ENCODE peak calls at places on chromosomes 1 and 21, in seven cellular contexts. Z is uterus, K is stomach, P is H54, H is testis, L is A549, R is tibial nerve. M is an unnamed sample.

GRCh38 chr1:12157366-12158231 is 9.2 kb upstream of the TNFRSF1B start:
- DNase-seq in Z (no peak), K (no peak), P (no peak), H (no peak), L (no peak), R (no peak), M (no peak)

GRCh38 chr21:37681711-37682110 is 234.5 kb downstream of the KCNJ6 start:
- DNase-seq in Z (no peak), K (no peak), P (no peak), H (no peak), L (no peak), R (no peak), M (no peak)

GRCh38 chr1:106768077-106768476 is 288.4 kb upstream of the PRMT6 start:
- DNase-seq in Z (no peak), K (no peak), P (no peak), H (no peak), L (no peak), R (no peak), M (no peak)

GRCh38 chr1:70641868-70642267 is 230.8 kb downstream of the CTH start:
- DNase-seq in Z (no peak), K (no peak), P (no peak), H (no peak), L (no peak), R (no peak), M (no peak)

GRCh38 chr1:55056632-55056992 is 17.3 kb downstream of the PCSK9 start:
- DNase-seq in Z (no peak), K (peak), P (no peak), H (no peak), L (no peak), R (no peak), M (no peak)

GRCh38 chr1:94045465-94046056 is 75.4 kb downstream of the ABCA4 start:
- DNase-seq in Z (peak), K (peak), P (peak), H (peak), L (peak), R (peak), M (peak)

GRCh38 chr1:11918779-11919519 is 7.3 kb downstream of the KIAA2013 start:
- DNase-seq in Z (peak), K (no peak), P (peak), H (peak), L (peak), R (no peak), M (peak)

GRCh38 chr1:117699953-117700352 is 94.1 kb downstream of the TENT5C start:
- DNase-seq in Z (no peak), K (no peak), P (no peak), H (no peak), L (no peak), R (no peak), M (no peak)

GRCh38 chr1:178521241-178521640 is 8.3 kb downstream of the TEX35 start:
- DNase-seq in Z (no peak), K (no peak), P (no peak), H (no peak), L (no peak), R (no peak), M (no peak)

GRCh38 chr1:116738673-116739370 is 15.4 kb upstream of the CD2 start:
- DNase-seq in Z (no peak), K (no peak), P (no peak), H (no peak), L (no peak), R (no peak), M (no peak)

GRCh38 chr1:193884848-193885558 is 698.6 kb upstream of the B3GALT2 start:
- DNase-seq in Z (no peak), K (no peak), P (no peak), H (no peak), L (no peak), R (no peak), M (no peak)

GRCh38 chr1:44118682-44119081 is at the start of gene KLF17:
- DNase-seq in Z (no peak), K (no peak), P (no peak), H (no peak), L (no peak), R (no peak), M (no peak)

GRCh38 chr1:112793631-112794565 is 78.8 kb upstream of the PPM1J start:
- DNase-seq in Z (no peak), K (peak), P (no peak), H (peak), L (no peak), R (no peak), M (no peak)

GRCh38 chr1:110114784-110115183 is 2.5 kb downstream of the UBL4B start:
- DNase-seq in Z (no peak), K (no peak), P (no peak), H (peak), L (no peak), R (no peak), M (no peak)

GRCh38 chr1:198750081-198750480 is 111.2 kb downstream of the PTPRC start:
- DNase-seq in Z (no peak), K (no peak), P (no peak), H (no peak), L (no peak), R (no peak), M (no peak)

GRCh38 chr1:211320980-211321379 is 5.7 kb upstream of the TRAF5 start:
- DNase-seq in Z (no peak), K (no peak), P (no peak), H (no peak), L (no peak), R (no peak), M (no peak)

GRCh38 chr1:247054992-247055415 is 23.6 kb downstream of the ZNF670 start:
- DNase-seq in Z (peak), K (peak), P (no peak), H (peak), L (no peak), R (no peak), M (no peak)

GRCh38 chr1:226541631-226542622 is 6.6 kb upstream of the STUM start:
- DNase-seq in Z (no peak), K (peak), P (no peak), H (peak), L (no peak), R (no peak), M (peak)

GRCh38 chr1:212470059-212470458 is 37.3 kb downstream of the NENF start:
- DNase-seq in Z (peak), K (peak), P (peak), H (peak), L (peak), R (peak), M (peak)

GRCh38 chr1:183096351-183096750 is 73.1 kb downstream of the LAMC1 start:
- DNase-seq in Z (no peak), K (no peak), P (no peak), H (no peak), L (no peak), R (no peak), M (no peak)

GRCh38 chr1:198495635-198496034 is 44.8 kb downstream of the ATP6V1G3 start:
- DNase-seq in Z (no peak), K (no peak), P (no peak), H (no peak), L (no peak), R (no peak), M (no peak)

GRCh38 chr1:212344905-212345304 is 59.7 kb downstream of the PPP2R5A start:
- DNase-seq in Z (no peak), K (no peak), P (no peak), H (no peak), L (no peak), R (no peak), M (no peak)

GRCh38 chr1:211825990-211826389 is 4.6 kb downstream of the LPGAT1 start:
- DNase-seq in Z (no peak), K (no peak), P (peak), H (no peak), L (no peak), R (no peak), M (no peak)

GRCh38 chr1:242237051-242237450 is 238.2 kb upstream of the MAP1LC3C start:
- DNase-seq in Z (no peak), K (no peak), P (no peak), H (no peak), L (peak), R (no peak), M (no peak)

GRCh38 chr1:228996286-228996685 is 261.0 kb downstream of the RHOU start:
- DNase-seq in Z (no peak), K (no peak), P (no peak), H (peak), L (no peak), R (no peak), M (peak)

GRCh38 chr1:232950919-232951579 is 638 bp downstream of the NTPCR start:
- DNase-seq in Z (no peak), K (no peak), P (peak), H (peak), L (peak), R (no peak), M (no peak)

GRCh38 chr1:116372186-116372585 is 858 bp upstream of the ATP1A1 start:
- DNase-seq in Z (no peak), K (no peak), P (no peak), H (no peak), L (no peak), R (no peak), M (peak)

GRCh38 chr21:43370091-43370658 is 56.8 kb downstream of the SIK1 start:
- DNase-seq in Z (no peak), K (no peak), P (no peak), H (no peak), L (no peak), R (no peak), M (no peak)

GRCh38 chr1:224585051-224585450 is 31.1 kb upstream of the CNIH3 start:
- DNase-seq in Z (no peak), K (no peak), P (no peak), H (no peak), L (no peak), R (no peak), M (no peak)

GRCh38 chr1:145996433-145997155 is at the start of gene TXNIP:
- DNase-seq in Z (peak), K (peak), P (peak), H (peak), L (peak), R (peak), M (peak)

GRCh38 chr1:145995964-145996432 is 381 bp downstream of the TXNIP start:
- DNase-seq in Z (peak), K (peak), P (no peak), H (peak), L (no peak), R (no peak), M (no peak)

GRCh38 chr1:145997156-145998023 is 1.0 kb upstream of the TXNIP start:
- DNase-seq in Z (peak), K (peak), P (no peak), H (peak), L (no peak), R (no peak), M (no peak)

GRCh38 chr1:146001734-146002133 is 5.4 kb upstream of the TXNIP start:
- DNase-seq in Z (no peak), K (no peak), P (no peak), H (no peak), L (no peak), R (no peak), M (no peak)

GRCh38 chr1:145999321-146000024 is 3.1 kb upstream of the TXNIP start:
- DNase-seq in Z (peak), K (peak), P (no peak), H (no peak), L (no peak), R (no peak), M (peak)
- TF ChIP-seq POLR2A in Z (peak), K (no peak), P (no peak), H (no peak), L (no peak), R (peak), M (no peak)

GRCh38 chr1:41411229-41411628 is 50.0 kb downstream of the FOXO6 start:
- DNase-seq in Z (no peak), K (no peak), P (no peak), H (no peak), L (no peak), R (no peak), M (no peak)
- TF ChIP-seq POLR2A in Z (no peak), K (no peak), P (no peak), H (no peak), L (no peak), R (no peak), M (no peak)

GRCh38 chr1:7810395-7810794 is 26.3 kb downstream of the PER3 start:
- DNase-seq in Z (no peak), K (no peak), P (peak), H (no peak), L (peak), R (no peak), M (no peak)
- TF ChIP-seq POLR2A in Z (no peak), K (no peak), P (no peak), H (no peak), L (no peak), R (no peak), M (no peak)

DNA sequence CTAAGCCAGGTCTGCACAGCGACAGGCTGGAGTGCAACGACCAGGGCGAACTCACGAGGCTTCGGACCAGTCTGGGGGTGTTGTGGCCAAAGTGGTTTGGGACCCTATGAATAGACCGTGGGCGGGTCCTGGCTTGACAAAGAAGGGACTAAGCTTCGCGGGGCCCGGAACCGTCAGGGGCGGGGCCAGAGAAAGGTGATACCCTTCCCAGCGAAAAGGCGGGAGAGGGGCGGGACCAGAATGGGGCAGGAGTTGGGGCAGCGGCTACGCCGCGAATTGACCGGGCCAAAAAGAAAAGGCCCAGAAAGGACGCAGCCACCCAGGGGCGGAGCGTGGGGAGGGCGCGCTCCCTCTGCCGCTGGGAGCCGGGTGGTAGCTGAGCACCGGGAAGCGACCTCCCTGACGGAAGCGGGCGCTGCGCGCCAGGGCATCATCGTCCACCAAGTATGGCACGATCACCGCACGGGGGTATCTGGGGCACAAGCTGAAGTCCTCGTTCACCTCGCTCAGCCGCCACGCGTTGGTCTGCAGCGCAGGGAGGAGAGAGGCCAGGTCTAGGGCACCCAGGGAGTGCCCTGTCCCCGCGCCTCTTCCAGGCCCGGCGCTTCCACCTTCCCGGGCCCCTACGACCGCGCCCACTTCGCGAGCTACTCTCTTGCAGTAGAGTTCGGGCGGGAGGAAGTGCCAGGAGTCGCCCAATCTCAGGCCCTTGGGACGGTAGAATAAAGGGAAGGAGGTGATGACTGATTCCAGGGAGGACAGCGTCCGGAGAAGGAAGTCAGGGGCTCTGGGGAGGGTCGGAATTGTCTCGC is 6.7 kb upstream of the FAM167B start:
- DNase-seq in Z (peak), K (peak), P (no peak), H (peak), L (peak), R (peak), M (peak)
- TF ChIP-seq POLR2A in Z (peak), K (peak), P (no peak), H (peak), L (peak), R (peak), M (peak)

DNA sequence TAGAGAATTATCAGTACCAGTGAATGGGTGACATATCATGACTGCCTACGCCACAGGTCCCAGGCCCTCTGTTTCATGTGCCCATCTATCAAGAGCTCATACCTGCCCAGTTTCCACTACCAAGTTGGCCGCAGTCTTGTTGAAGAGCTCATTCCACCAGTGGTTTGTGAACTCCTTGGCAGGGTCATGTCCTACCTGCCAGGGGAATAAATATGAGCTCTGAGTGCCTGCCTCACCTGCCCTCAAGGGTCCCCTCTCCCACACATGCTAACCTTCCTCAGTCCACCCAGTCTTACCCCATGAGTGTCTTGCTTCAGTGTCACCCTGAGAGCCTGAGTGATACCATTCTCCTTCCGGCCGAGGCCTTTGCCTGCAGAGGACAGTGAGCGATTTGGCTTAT is 3.2 kb downstream of the GPATCH4 start:
- DNase-seq in Z (no peak), K (no peak), P (no peak), H (no peak), L (no peak), R (no peak), M (no peak)
- TF ChIP-seq POLR2A in Z (no peak), K (no peak), P (no peak), H (no peak), L (no peak), R (no peak), M (no peak)

DNA sequence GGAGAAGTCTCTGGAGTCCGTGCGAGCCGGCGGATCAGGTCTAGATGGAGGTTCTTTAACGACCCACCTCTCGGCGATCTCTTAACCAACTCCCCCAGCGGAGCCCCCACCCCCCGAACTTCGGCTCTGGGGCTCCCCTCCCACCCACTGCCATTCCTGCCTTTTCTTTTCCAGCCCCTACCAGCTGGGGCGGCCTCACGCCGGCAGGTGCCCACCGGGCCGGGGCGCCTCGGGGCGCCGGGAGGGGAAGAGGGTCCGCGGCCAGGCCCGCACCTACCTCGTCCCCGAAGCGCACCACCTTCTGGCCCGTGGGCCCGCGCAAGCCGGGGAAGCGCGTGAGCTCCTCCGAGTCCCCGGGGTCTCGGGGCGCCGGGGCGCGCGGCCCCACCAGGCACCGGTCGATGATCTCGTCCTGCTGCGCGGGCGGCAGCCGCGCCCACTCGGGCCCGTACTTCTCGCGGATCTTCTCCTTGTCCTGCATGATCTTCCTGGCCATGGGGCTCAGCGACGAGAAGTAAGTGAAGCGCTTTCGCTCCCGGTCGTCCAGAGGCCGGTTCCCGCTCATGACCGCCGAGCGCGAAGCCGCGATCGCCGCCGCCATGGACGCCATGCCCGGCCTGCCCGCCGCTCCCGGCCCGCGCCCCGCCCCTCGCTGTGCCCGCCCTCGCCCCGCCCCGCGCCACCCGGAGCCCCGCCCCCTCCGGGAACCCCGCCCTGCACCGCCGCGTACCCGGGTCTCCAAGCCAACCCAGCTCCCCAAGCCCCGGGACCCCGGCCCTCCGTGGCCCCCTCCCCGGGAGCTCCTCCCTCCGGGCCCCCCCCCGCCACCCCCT is at the start of gene C1orf198:
- DNase-seq in Z (peak), K (peak), P (peak), H (peak), L (peak), R (peak), M (peak)
- TF ChIP-seq POLR2A in Z (peak), K (no peak), P (peak), H (no peak), L (peak), R (peak), M (peak)

GRCh38 chr1:17887646-17888395 is 132.7 kb downstream of the ACTL8 start:
- DNase-seq in Z (no peak), K (peak), P (no peak), H (no peak), L (no peak), R (no peak), M (no peak)
- TF ChIP-seq POLR2A in Z (no peak), K (no peak), P (no peak), H (no peak), L (no peak), R (no peak), M (no peak)

GRCh38 chr1:77977989-77978292 is 931 bp downstream of the FUBP1 start:
- DNase-seq in Z (no peak), K (no peak), P (no peak), H (no peak), L (no peak), R (no peak), M (no peak)

GRCh38 chr1:77975907-77976306 is 3.0 kb downstream of the FUBP1 start:
- DNase-seq in Z (no peak), K (no peak), P (no peak), H (no peak), L (no peak), R (no peak), M (no peak)

GRCh38 chr1:77976433-77977076 is 2.3 kb downstream of the FUBP1 start:
- DNase-seq in Z (no peak), K (no peak), P (no peak), H (no peak), L (no peak), R (no peak), M (no peak)

GRCh38 chr1:77978969-77979838 is at the start of gene FUBP1:
- DNase-seq in Z (peak), K (peak), P (peak), H (peak), L (peak), R (peak), M (peak)

GRCh38 chr1:77978293-77978968 is 441 bp downstream of the FUBP1 start:
- DNase-seq in Z (peak), K (peak), P (peak), H (peak), L (peak), R (no peak), M (peak)
- TF ChIP-seq POLR2A in Z (peak), K (no peak), P (no peak), H (no peak), L (no peak), R (peak), M (no peak)

DNA sequence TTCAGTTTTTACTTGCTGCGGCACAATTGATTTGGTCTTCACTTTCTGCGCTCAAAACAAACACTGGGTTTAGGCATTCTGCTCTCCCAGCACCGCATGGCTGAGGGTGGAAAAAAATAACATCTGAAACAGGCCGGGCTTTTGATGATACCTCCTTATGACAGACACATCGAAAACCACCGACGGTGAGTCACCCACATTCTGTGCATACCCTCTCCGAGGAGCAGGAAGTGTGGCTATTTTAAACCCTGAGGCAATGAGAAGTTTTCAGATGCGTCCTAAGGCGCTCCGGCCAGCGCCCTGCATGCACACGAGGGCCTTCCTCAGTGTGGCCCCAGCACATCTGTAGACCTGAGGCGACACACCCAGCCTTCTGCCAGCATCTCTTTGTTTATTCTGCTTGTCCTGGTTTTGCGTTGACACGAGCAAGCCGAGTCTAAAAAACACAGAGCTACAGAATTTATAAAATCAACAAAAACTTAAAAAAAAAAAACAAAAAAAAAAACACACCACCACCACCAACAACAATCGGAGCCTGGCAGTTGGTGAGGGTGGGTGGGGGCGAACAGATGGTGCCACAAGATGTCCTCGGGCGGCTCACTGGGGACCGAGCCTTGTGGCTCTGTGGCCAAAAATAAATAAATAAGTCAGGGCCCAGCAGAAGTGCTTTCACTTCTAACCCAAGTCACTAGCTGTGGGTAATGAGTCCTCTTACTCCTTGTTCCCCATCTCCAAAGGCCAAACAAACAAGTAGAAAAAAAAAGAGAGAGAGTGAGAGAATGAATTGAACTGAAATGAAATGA is 162.6 kb upstream of the IRF2BP2 start:
- DNase-seq in Z (peak), K (peak), P (peak), H (no peak), L (peak), R (no peak), M (peak)
- TF ChIP-seq POLR2A in Z (no peak), K (no peak), P (peak), H (no peak), L (no peak), R (no peak), M (no peak)

M was measured in ovary.